ENCODE peak calls at places on chromosomes 6 and 20, in nine cellular contexts. I, X, M, L, T, N, J, R and D are unnamed samples.

GRCh38 chr6:4395386-4395785 is 260.0 kb upstream of the ECI2 start:
- DNase-seq in I (no peak), X (no peak), M (no peak), L (no peak), T (no peak), N (no peak), J (no peak), R (no peak), D (no peak)

GRCh38 chr6:168025831-168026325 is 28.4 kb downstream of the KIF25 start:
- DNase-seq in I (no peak), X (no peak), M (no peak), L (no peak), T (no peak), N (no peak), J (no peak), R (no peak), D (no peak)

GRCh38 chr20:35018578-35019371 is 63.1 kb downstream of the MYH7B start:
- DNase-seq in I (no peak), X (no peak), M (no peak), L (no peak), T (no peak), N (no peak), J (no peak), R (no peak), D (no peak)

GRCh38 chr20:32204485-32205115 is 2.9 kb downstream of the PLAGL2 start:
- DNase-seq in I (no peak), X (no peak), M (no peak), L (no peak), T (no peak), N (no peak), J (no peak), R (no peak), D (no peak)

GRCh38 chr6:47126647-47127339 is 84.7 kb upstream of the ADGRF1 start:
- DNase-seq in I (no peak), X (no peak), M (no peak), L (no peak), T (no peak), N (no peak), J (no peak), R (no peak), D (peak; percentile 17)

GRCh38 chr6:14305629-14306028 is 188.1 kb downstream of the CD83 start:
- DNase-seq in I (no peak), X (no peak), M (no peak), L (no peak), T (no peak), N (no peak), J (no peak), R (no peak), D (no peak)

GRCh38 chr6:27889628-27890315 is 22.4 kb downstream of the OR2B2 start:
- DNase-seq in I (no peak), X (no peak), M (no peak), L (no peak), T (no peak), N (peak; percentile 41), J (no peak), R (no peak), D (no peak)

GRCh38 chr6:23145801-23146200 is 576.4 kb downstream of the HDGFL1 start:
- DNase-seq in I (no peak), X (no peak), M (no peak), L (no peak), T (no peak), N (no peak), J (no peak), R (no peak), D (no peak)

GRCh38 chr6:156557269-156557885 is 219.8 kb upstream of the ARID1B start:
- DNase-seq in I (no peak), X (no peak), M (no peak), L (no peak), T (no peak), N (peak; percentile 29), J (no peak), R (peak; percentile 55), D (peak; percentile 27)

GRCh38 chr6:168293641-168294530 is 25.7 kb downstream of the DACT2 start:
- DNase-seq in I (no peak), X (no peak), M (no peak), L (no peak), T (no peak), N (no peak), J (no peak), R (no peak), D (no peak)